ENCODE peak calls at places on chromosomes 3 and 15, in seven cellular contexts. M is NB4, D is lower leg skin, N is A549, A is GM12878, O is Peyer's patch, B is HCT116. K is an unnamed sample.

GRCh38 chr3:56593455-56594158 is 36.6 kb downstream of the CCDC66 start:
- DNase-seq in M (no peak), D (no peak), N (no peak), A (no peak), O (peak), B (no peak), K (no peak)

GRCh38 chr3:11455977-11456376 is 183.8 kb downstream of the ATG7 start:
- DNase-seq in M (peak), D (no peak), N (no peak), A (no peak), O (no peak), B (no peak), K (no peak)

GRCh38 chr3:33392703-33393125 is 47.5 kb downstream of the UBP1 start:
- DNase-seq in M (no peak), D (no peak), N (peak), A (no peak), O (no peak), B (peak), K (no peak)

GRCh38 chr3:55042591-55042990 is 114.7 kb upstream of the LRTM1 start:
- DNase-seq in M (no peak), D (no peak), N (no peak), A (no peak), O (no peak), B (no peak), K (no peak)

GRCh38 chr15:93467327-93467726 is 378.3 kb upstream of the RGMA start:
- DNase-seq in M (no peak), D (peak), N (no peak), A (no peak), O (peak), B (no peak), K (no peak)

GRCh38 chr3:101255441-101255840 is 64.9 kb downstream of the IMPG2 start:
- DNase-seq in M (no peak), D (no peak), N (no peak), A (no peak), O (no peak), B (no peak), K (no peak)

GRCh38 chr3:2420919-2421318 is 322.3 kb downstream of the CNTN4 start:
- DNase-seq in M (no peak), D (no peak), N (no peak), A (no peak), O (no peak), B (no peak), K (no peak)

GRCh38 chr3:181103605-181104004 is 114.1 kb upstream of the DNAJC19 start:
- DNase-seq in M (peak), D (no peak), N (peak), A (no peak), O (no peak), B (peak), K (peak)

GRCh38 chr3:140843656-140844055 is 98.0 kb upstream of the SLC25A36 start:
- DNase-seq in M (no peak), D (no peak), N (no peak), A (no peak), O (no peak), B (no peak), K (no peak)

GRCh38 chr3:42803800-42804112 is 534 bp downstream of the HIGD1A start:
- DNase-seq in M (peak), D (peak), N (peak), A (no peak), O (peak), B (no peak), K (peak)

GRCh38 chr3:112555535-112556170 is 6.1 kb downstream of the ATG3 start:
- DNase-seq in M (no peak), D (no peak), N (no peak), A (no peak), O (no peak), B (no peak), K (peak)

GRCh38 chr3:99843590-99844260 is 26.1 kb downstream of the CMSS1 start:
- DNase-seq in M (no peak), D (no peak), N (no peak), A (no peak), O (no peak), B (no peak), K (no peak)

GRCh38 chr3:5321941-5322340 is 134.4 kb downstream of the EDEM1 start:
- DNase-seq in M (no peak), D (no peak), N (peak), A (no peak), O (no peak), B (no peak), K (no peak)

GRCh38 chr15:76953913-76954312 is 22.4 kb downstream of the RCN2 start:
- DNase-seq in M (no peak), D (no peak), N (no peak), A (no peak), O (no peak), B (no peak), K (no peak)

GRCh38 chr15:67946701-67947100 is 106.9 kb upstream of the RNU6-1 start:
- DNase-seq in M (no peak), D (no peak), N (no peak), A (peak), O (no peak), B (no peak), K (no peak)

GRCh38 chr3:82416828-82417227 is 655.4 kb upstream of the GBE1 start:
- DNase-seq in M (no peak), D (no peak), N (no peak), A (peak), O (no peak), B (no peak), K (no peak)

GRCh38 chr15:85000189-85000864 is 18.7 kb downstream of the PDE8A start:
- DNase-seq in M (no peak), D (no peak), N (no peak), A (no peak), O (no peak), B (no peak), K (no peak)

GRCh38 chr15:64681424-64682024 is 93.9 kb downstream of the RBPMS2 start:
- DNase-seq in M (peak), D (peak), N (peak), A (no peak), O (peak), B (peak), K (peak)

GRCh38 chr3:20668411-20668810 is 482.4 kb upstream of the SGO1 start:
- DNase-seq in M (peak), D (no peak), N (peak), A (no peak), O (no peak), B (no peak), K (no peak)

GRCh38 chr15:65077981-65078352 is 1.4 kb downstream of the KBTBD13 start:
- DNase-seq in M (peak), D (no peak), N (peak), A (no peak), O (peak), B (peak), K (peak)

GRCh38 chr3:133448478-133449122 is 48.7 kb downstream of the BFSP2 start:
- DNase-seq in M (no peak), D (no peak), N (no peak), A (peak), O (peak), B (no peak), K (no peak)

GRCh38 chr15:31280037-31280830 is 46.4 kb upstream of the KLF13 start:
- DNase-seq in M (no peak), D (peak), N (no peak), A (no peak), O (peak), B (no peak), K (no peak)

GRCh38 chr15:28936081-28936480 is 50.3 kb downstream of the APBA2 start:
- DNase-seq in M (no peak), D (no peak), N (no peak), A (no peak), O (no peak), B (no peak), K (no peak)

GRCh38 chr3:32376098-32376497 is 15.6 kb upstream of the CMTM7 start:
- DNase-seq in M (no peak), D (no peak), N (no peak), A (no peak), O (no peak), B (no peak), K (no peak)

GRCh38 chr3:176919836-176920760 is 277.2 kb downstream of the TBL1XR1 start:
- DNase-seq in M (no peak), D (no peak), N (peak), A (no peak), O (no peak), B (no peak), K (no peak)

GRCh38 chr3:150237490-150237889 is 170.6 kb upstream of the TSC22D2 start:
- DNase-seq in M (no peak), D (no peak), N (peak), A (no peak), O (no peak), B (peak), K (no peak)

GRCh38 chr3:178982138-178982537 is 89.5 kb downstream of the ZMAT3 start:
- DNase-seq in M (peak), D (no peak), N (no peak), A (no peak), O (no peak), B (no peak), K (peak)

GRCh38 chr3:188241072-188241471 is 87.1 kb downstream of the LPP start:
- DNase-seq in M (no peak), D (no peak), N (peak), A (no peak), O (no peak), B (no peak), K (peak)
- TF ChIP-seq POLR2A in M (no peak), D (no peak), N (no peak), A (no peak), O (no peak), B (no peak), K (peak)

DNA sequence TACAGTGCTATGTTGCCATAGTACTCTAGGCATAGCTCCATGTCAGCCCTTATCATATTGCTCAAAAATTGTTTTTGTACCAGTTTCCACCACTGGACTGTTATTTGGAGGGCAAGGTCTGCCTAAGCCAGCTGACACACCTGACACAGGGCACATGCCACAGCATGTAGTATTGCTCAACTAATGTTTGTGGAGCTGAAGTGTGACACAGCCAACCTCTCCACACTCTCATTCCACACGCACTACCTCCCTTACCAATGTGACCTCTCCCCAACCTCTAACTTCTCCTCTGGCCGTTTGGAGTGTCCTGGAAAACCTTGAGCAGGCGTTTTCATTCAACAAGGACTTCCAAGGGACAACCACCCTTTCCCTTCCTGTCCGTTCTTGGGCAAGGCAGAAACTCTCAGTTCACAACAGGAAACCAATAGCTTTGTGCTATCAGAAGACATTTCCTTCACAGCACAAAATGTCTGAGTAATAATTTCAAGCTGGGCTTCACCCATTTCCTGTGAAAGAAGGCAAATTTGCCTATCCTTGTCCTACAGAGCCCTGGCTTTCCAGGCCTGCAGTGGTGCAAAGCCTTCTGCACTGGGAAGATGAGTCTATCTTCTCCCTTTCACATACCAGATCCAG is 38.4 kb downstream of the TLNRD1 start:
- DNase-seq in M (no peak), D (no peak), N (no peak), A (no peak), O (no peak), B (no peak), K (no peak)
- TF ChIP-seq POLR2A in M (no peak), D (no peak), N (no peak), A (no peak), O (no peak), B (no peak), K (no peak)

DNA sequence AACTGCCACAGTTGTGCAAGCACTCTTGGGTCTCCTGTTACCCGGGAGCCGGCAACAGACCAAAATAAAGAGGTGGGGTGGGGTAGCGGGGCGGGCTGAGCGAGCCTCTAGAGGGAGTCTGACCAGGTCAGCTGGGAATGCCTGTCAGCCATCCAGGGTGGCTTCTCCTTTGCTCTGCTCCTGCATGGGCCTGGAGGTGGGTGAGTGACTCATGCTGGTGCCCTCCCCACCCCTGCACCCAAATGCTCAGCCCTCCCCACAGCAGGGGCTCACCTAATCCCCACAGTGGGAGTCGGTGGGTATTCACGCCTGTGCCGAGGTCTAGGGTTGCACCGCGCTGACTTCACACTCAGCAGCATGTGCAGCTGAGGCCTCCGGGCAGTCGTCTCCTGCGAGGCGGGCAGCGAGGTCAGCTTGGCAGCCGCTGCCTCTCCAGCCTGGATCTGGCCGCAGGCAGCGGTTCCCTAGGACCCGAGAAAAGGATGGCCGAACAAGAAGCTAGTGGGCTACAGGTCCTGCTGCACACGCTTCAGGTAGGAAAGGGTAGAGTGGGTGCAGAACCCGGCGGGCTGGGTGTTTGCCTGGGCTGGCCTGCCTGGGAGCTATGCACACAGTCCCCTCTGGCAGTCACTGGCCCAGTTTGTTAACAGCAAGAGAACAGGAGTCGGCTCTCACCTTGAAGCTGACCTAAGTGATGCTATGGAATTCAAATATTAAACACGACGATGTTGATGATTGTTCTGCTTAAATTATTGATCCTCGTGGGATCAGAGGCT is at the start of gene AGBL1:
- DNase-seq in M (no peak), D (no peak), N (no peak), A (no peak), O (no peak), B (no peak), K (no peak)
- TF ChIP-seq POLR2A in M (no peak), D (no peak), N (no peak), A (no peak), O (no peak), B (no peak), K (no peak)

DNA sequence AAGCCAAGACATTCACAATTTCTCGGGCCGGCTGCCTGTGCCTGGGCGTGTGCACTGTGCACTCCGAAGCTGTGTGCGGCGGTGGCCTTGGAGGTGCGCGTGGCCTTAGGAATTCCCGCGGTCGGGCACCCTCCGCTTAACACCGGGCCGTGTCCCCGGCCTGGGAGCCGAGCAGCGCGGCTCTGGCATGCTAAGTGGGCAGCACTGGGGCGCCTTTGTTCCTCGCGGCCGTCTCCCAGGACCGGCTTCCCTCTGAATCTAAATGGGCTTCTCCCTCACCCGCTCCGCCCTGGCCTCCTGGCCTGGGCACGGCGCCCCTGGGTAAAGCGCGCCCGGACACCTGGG is 498 bp upstream of the ARNT2 start:
- DNase-seq in M (no peak), D (no peak), N (peak), A (no peak), O (no peak), B (no peak), K (no peak)
- TF ChIP-seq POLR2A in M (no peak), D (no peak), N (no peak), A (no peak), O (no peak), B (no peak), K (no peak)